ENCODE peak calls at places on chromosome 3, in six cellular contexts. W is sigmoid colon, O is ovary, I is K562, M is HepG2, S is upper lobe of left lung. T is an unnamed sample. For H3K36me3, the result is how much of the 10 kb centered on the place peaks cover.

GRCh38 chr3:30970183-30970582 is 75.7 kb upstream of the GADL1 start:
- DNase-seq in O (no peak), I (no peak), M (peak), S (no peak), W (no peak), T (no peak)

GRCh38 chr3:176328198-176328597 is 869.1 kb downstream of the TBL1XR1 start:
- DNase-seq in O (no peak), S (no peak), M (no peak), I (no peak), W (no peak), T (no peak)

GRCh38 chr3:169453256-169454059 is 210.1 kb downstream of the MECOM start:
- DNase-seq in S (no peak), W (no peak), I (peak), M (no peak), O (no peak), T (no peak)

GRCh38 chr3:134795776-134796312 is 784 bp downstream of the EPHB1 start:
- DNase-seq in S (no peak), M (no peak), O (no peak), W (peak), I (no peak), T (no peak)

GRCh38 chr3:48402281-48402732 is 27.6 kb downstream of the PLXNB1 start:
- DNase-seq in I (no peak), S (peak), O (peak), W (peak), M (no peak), T (peak)

GRCh38 chr3:46646700-46647099 is 34.4 kb downstream of the FAM240A start:
- DNase-seq in O (no peak), M (no peak), W (no peak), I (no peak), S (no peak), T (no peak)

GRCh38 chr3:127720985-127721384 is 48.2 kb downstream of the ABTB1 start:
- DNase-seq in M (no peak), O (no peak), W (peak), S (no peak), I (no peak), T (no peak)

GRCh38 chr3:66989241-66989640 is 8.9 kb upstream of the KBTBD8 start:
- DNase-seq in O (no peak), M (no peak), W (no peak), S (no peak), I (no peak), T (no peak)

GRCh38 chr3:140828585-140828984 is 113.1 kb upstream of the SLC25A36 start:
- DNase-seq in W (no peak), O (no peak), S (no peak), I (no peak), M (no peak), T (no peak)

GRCh38 chr3:128463771-128464170 is 2.9 kb downstream of the DNAJB8 start:
- DNase-seq in I (no peak), W (no peak), M (no peak), O (no peak), S (no peak), T (no peak)

GRCh38 chr3:88863196-88863595 is 244.2 kb upstream of the EPHA3 start:
- DNase-seq in W (no peak), S (no peak), M (no peak), O (no peak), I (no peak), T (no peak)

GRCh38 chr3:45412731-45413130 is 24.4 kb downstream of the LARS2 start:
- DNase-seq in W (no peak), I (no peak), S (no peak), M (no peak), O (no peak), T (no peak)

GRCh38 chr3:129673897-129674797 is 67.7 kb upstream of the PLXND1 start:
- DNase-seq in S (no peak), O (no peak), M (no peak), I (no peak), W (no peak), T (no peak)

GRCh38 chr3:131561511-131561910 is 58.7 kb upstream of the MRPL3 start:
- DNase-seq in O (no peak), M (no peak), S (no peak), I (no peak), W (no peak), T (no peak)

GRCh38 chr3:111159391-111159790 is 87.8 kb downstream of the NECTIN3 start:
- DNase-seq in O (no peak), M (no peak), S (no peak), I (no peak), W (no peak), T (no peak)

GRCh38 chr3:66997560-66998074 is 490 bp upstream of the KBTBD8 start:
- DNase-seq in W (no peak), I (peak), M (no peak), O (peak), S (no peak), T (no peak)

GRCh38 chr3:168024537-168024941 is 71.2 kb downstream of the GOLIM4 start:
- DNase-seq in W (no peak), M (no peak), O (no peak), S (no peak), I (no peak), T (no peak)

GRCh38 chr3:51391566-51392300 is 648 bp downstream of the RBM15B start:
- DNase-seq in S (peak), W (no peak), I (no peak), O (no peak), M (no peak), T (peak)

GRCh38 chr3:4995500-4996053 is 16.3 kb downstream of the BHLHE40 start:
- DNase-seq in I (peak), M (no peak), W (peak), S (peak), O (no peak), T (no peak)

GRCh38 chr3:66386925-66387650 is 113.7 kb downstream of the LRIG1 start:
- DNase-seq in S (no peak), I (no peak), W (no peak), O (no peak), M (no peak), T (no peak)

GRCh38 chr3:111418388-111418787 is 123.6 kb upstream of the CD96 start:
- DNase-seq in S (no peak), W (no peak), O (no peak), M (no peak), I (no peak), T (no peak)

GRCh38 chr3:157856078-157856939 is 249.9 kb downstream of the SHOX2 start:
- DNase-seq in S (no peak), O (no peak), W (no peak), I (no peak), M (no peak), T (no peak)

GRCh38 chr3:171994646-171995441 is 44.5 kb upstream of the FNDC3B start:
- DNase-seq in S (no peak), O (no peak), I (no peak), M (peak), W (no peak), T (no peak)

GRCh38 chr3:184040010-184040409 is 8.5 kb downstream of the HTR3D start:
- DNase-seq in M (peak), W (no peak), I (peak), O (no peak), S (no peak), T (peak)

GRCh38 chr3:142724682-142725351 is 983 bp downstream of the TRPC1 start:
- DNase-seq in W (peak), O (peak), M (peak), S (peak), I (peak), T (no peak)

GRCh38 chr3:185583925-185584324 is 2.2 kb upstream of the SENP2 start:
- DNase-seq in S (no peak), I (no peak), W (no peak), O (no peak), M (peak), T (no peak)

GRCh38 chr3:127053450-127053849 is 70.5 kb downstream of the PLXNA1 start:
- DNase-seq in W (no peak), I (no peak), M (no peak), S (no peak), O (peak), T (no peak)

GRCh38 chr3:34361921-34362320 is 563.5 kb downstream of the PDCD6IP start:
- DNase-seq in I (no peak), S (peak), O (no peak), W (no peak), M (no peak), T (no peak)

GRCh38 chr3:134376786-134377431 is 2.7 kb upstream of the AMOTL2 start:
- DNase-seq in O (peak), I (no peak), S (peak), W (peak), M (no peak), T (no peak)

GRCh38 chr3:127373701-127374625 is 86.1 kb upstream of the PRR20G start:
- DNase-seq in W (no peak), O (no peak), I (peak), S (no peak), M (no peak), T (peak)

GRCh38 chr3:123586131-123586530 is 1.3 kb upstream of the HACD2 start:
- DNase-seq in M (peak), I (peak), S (peak), W (no peak), O (no peak), T (peak)

GRCh38 chr3:71185733-71186455 is 397.6 kb downstream of the FOXP1 start:
- DNase-seq in S (no peak), O (no peak), I (peak), M (no peak), W (no peak), T (no peak)

GRCh38 chr3:33430571-33430970 is 9.6 kb downstream of the UBP1 start:
- DNase-seq in S (no peak), M (no peak), I (no peak), W (no peak), O (no peak), T (no peak)

GRCh38 chr3:48684054-48684349 is 1.7 kb downstream of the NCKIPSD start:
- DNase-seq in I (no peak), M (no peak), O (no peak), S (no peak), W (no peak), T (no peak)

GRCh38 chr3:64571982-64572381 is 115.8 kb downstream of the ADAMTS9 start:
- DNase-seq in O (no peak), W (no peak), S (no peak), M (no peak), I (no peak), T (no peak)

GRCh38 chr3:129311054-129311902 is 32.6 kb downstream of the HMCES start:
- DNase-seq in S (no peak), W (no peak), I (no peak), M (no peak), O (no peak), T (no peak)

GRCh38 chr3:13278783-13279531 is 141.2 kb downstream of the NUP210 start:
- DNase-seq in W (peak), M (no peak), S (no peak), I (no peak), O (no peak), T (no peak)

DNA sequence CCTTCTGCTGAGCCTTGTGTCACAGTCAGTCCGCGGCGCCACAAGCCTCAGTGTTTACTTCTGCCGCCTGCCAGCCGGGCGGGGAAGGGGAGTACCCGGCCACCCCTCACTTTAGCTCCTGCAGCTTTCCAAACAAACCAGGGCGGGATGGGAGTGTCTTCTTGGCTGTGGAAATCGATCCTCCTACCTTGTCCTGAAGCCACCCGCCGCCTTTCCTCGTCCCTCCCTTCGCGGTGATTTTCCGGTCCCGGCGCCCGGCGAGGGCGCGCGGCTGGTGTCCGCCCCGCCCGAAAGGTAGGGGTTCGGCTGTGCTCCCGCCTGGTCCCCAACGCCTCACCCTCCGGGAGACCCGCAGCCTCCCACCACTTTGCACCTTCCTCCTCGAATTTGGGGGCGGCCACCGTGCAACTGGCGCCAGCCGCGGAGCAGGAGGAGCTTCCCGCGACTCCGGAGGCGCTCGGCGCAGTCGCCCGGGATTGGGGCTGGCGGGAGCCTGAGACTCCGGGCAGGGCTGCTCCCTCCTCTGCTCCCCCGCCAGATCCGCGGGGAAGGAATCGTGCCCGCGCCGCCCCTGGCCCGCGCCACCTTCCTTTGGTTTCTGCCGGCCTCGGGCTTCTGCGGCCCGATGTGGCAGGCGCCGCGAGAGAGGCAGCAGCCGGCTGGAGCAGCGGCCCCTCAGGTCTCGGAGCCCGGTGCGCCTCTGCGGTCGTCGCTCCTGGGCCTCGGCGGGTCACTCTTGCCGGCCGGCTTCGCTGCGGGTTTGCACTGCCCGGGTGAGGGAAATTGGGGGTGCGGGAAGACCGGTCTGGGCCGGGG is 30.7 kb upstream of the ST3GAL6 start:
- DNase-seq in W (peak), M (peak), O (peak), S (peak), I (no peak), T (peak)
- TF ChIP-seq POLR2A in W (no peak), M (peak), O (no peak), S (peak), I (no peak), T (no peak)

DNA sequence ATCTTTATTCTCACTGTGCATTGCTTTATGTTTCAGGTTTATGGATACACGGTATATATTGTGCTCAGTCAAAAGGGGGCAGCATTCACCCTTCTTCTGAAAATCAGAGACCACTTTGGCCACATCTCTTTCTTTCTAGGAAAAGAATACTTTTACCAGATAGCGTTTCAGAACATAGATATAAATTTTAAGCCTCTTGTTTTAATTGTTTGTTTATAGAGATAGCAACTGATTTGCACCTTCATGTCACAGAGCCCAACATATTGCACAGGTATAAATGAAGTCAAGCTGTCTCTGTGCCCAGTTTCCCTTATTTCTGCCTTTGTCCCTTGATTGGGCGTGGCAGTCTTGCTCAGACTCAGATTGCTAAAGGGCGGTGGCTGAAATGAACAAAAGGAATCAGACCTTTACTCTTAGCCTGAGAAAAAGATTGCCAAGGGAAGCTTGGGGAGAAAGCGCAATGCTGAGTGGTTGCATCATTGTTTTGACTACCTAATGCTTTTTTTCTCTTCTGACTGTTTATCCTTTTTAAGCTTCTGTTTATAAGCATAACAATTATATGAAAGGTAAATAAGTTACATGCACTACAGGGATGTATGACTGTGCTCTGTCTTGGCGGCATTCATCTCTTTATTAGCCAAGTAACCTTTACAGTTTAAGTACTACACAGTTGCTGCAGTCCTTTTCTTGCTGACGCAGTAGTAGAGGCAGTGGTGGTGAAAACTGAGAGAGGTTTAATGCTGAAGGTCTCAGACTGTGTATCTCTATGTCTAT is 70.8 kb upstream of the ZBTB20 start:
- DNase-seq in M (peak), W (no peak), I (peak), O (peak), S (no peak), T (no peak)
- TF ChIP-seq EP300 in M (no peak), W (no peak), I (no peak), O (no peak), S (no peak), T (no peak)

DNA sequence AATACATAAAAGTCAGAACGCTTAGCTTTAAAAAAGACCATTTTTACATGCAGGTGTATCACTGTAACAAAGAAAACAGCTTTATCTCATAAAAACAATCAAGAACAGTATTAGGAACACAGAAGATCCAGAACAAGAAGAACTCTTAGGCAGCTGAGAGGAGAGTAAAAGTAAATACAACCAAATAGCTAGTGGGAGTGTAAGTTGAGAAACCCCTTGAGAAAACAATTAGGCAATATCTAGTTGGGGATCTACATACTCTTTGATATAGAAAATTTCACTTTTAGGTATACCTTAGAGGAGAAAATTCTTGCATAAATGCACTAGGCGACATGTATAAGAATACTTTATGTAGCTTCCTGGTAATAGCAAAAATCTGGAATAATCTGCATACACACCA is 7.5 kb downstream of the TMF1 start:
- DNase-seq in M (no peak), O (no peak), W (no peak), I (no peak), S (no peak), T (no peak)
- H3K36me3 ChIP-seq in M (under half), O (under half), W (half or more), I (half or more), S (under half), T (half or more)

GRCh38 chr3:159763466-159764210 is 225.0 kb upstream of the IL12A start:
- DNase-seq in O (peak), W (peak), I (peak), S (peak), M (no peak), T (peak)

GRCh38 chr3:159764211-159765024 is 224.2 kb upstream of the IL12A start:
- DNase-seq in W (peak), I (peak), O (peak), M (no peak), S (peak), T (no peak)

GRCh38 chr3:159761826-159762225 is 226.8 kb upstream of the IL12A start:
- DNase-seq in I (no peak), W (no peak), O (no peak), M (no peak), S (no peak), T (no peak)

GRCh38 chr3:159762238-159762637 is 226.4 kb upstream of the IL12A start:
- DNase-seq in S (no peak), I (no peak), M (no peak), O (no peak), W (no peak), T (no peak)

DNA sequence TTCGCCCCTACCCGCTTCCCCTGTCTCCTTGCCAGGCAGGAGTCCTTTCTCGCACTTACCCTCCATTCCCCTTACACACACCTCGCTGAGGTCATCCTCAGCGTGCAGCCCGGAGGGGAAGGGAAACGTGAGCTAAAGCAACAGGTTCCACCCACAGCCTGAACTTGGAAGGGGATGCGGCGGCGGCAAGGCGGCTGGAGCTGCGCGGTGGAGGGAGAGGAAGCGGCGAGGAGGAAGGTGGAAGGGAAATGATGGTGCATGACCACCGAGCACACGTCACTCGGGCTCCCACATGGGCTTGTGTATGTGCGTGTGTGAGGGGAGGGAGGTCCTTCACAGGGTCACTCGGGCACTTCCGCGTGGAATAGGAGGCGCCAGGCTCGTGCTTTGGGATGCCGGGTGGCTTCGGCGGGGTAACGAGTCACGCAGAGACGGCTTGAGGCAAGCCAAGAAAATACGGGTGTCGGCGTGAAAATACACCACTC is 225.6 kb upstream of the IL12A start:
- DNase-seq in O (peak), S (peak), I (peak), M (no peak), W (peak), T (peak)
- TF ChIP-seq POLR2A in O (no peak), S (no peak), I (no peak), M (no peak), W (no peak), T (no peak)

T was measured in stomach.